ENCODE peak calls at places on chromosome 19, in ten cellular contexts. A is sigmoid colon; K is PC-9; L is tibial nerve; I is A549; P is thyroid gland; U is tibial artery; S is left ventricle myocardium inferior; O is effector memory CD4-positive, alpha-beta T cell; X is body of pancreas. B is an unnamed sample.

GRCh38 chr19:42294471-42295137 is 7.3 kb upstream of the PRR19 start:
- DNase-seq in L (no peak), X (no peak), U (no peak), P (no peak), A (no peak), S (no peak), O (no peak), K (no peak), I (no peak), B (no peak)

GRCh38 chr19:12194827-12195500 is 32.1 kb downstream of the ZNF136 start:
- DNase-seq in P (peak), S (peak), O (peak), L (peak), I (no peak), A (peak), U (peak), X (peak), K (peak), B (peak)

GRCh38 chr19:55962186-55962585 is 14.6 kb downstream of the NLRP8 start:
- DNase-seq in O (no peak), X (no peak), S (no peak), L (no peak), K (no peak), U (no peak), A (no peak), P (no peak), I (no peak), B (no peak)

GRCh38 chr19:2702170-2703076 is at the start of gene GNG7:
- DNase-seq in O (peak), S (peak), L (peak), P (peak), X (peak), A (peak), K (peak), U (peak), I (peak), B (no peak)

GRCh38 chr19:11238781-11239376 is 540 bp upstream of the ANGPTL8 start:
- DNase-seq in I (no peak), X (no peak), O (no peak), L (no peak), K (no peak), U (no peak), S (no peak), A (no peak), P (no peak), B (no peak)

GRCh38 chr19:10270180-10270615 is 722 bp upstream of the ICAM1 start:
- DNase-seq in K (no peak), U (peak), P (peak), L (peak), I (no peak), A (peak), S (peak), X (peak), O (peak), B (no peak)

GRCh38 chr19:10680545-10681135 is 20.6 kb upstream of the QTRT1 start:
- DNase-seq in U (no peak), A (no peak), I (no peak), X (no peak), P (no peak), L (no peak), K (no peak), O (no peak), S (no peak), B (no peak)

GRCh38 chr19:52603558-52604207 is 33.6 kb downstream of the ZNF701 start:
- DNase-seq in L (no peak), S (no peak), X (no peak), K (no peak), P (peak), U (no peak), O (no peak), A (no peak), I (no peak), B (no peak)

GRCh38 chr19:55132453-55133129 is 15.2 kb upstream of the PPP1R12C start:
- DNase-seq in A (no peak), O (no peak), K (no peak), X (no peak), P (no peak), S (no peak), I (no peak), U (no peak), L (no peak), B (no peak)

GRCh38 chr19:6613711-6614110 is 22.8 kb upstream of the CD70 start:
- DNase-seq in A (no peak), X (no peak), I (no peak), K (no peak), P (no peak), O (no peak), U (no peak), S (no peak), L (no peak), B (peak)

GRCh38 chr19:53558404-53558803 is 20.5 kb downstream of the ZNF331 start:
- DNase-seq in P (no peak), X (no peak), A (no peak), L (no peak), I (no peak), U (no peak), S (no peak), K (no peak), O (no peak), B (no peak)

GRCh38 chr19:5765220-5765619 is 19.3 kb downstream of the PRR22 start:
- DNase-seq in K (no peak), P (no peak), X (no peak), A (no peak), S (no peak), U (no peak), O (no peak), L (no peak), I (no peak), B (no peak)

GRCh38 chr19:12723643-12724426 is at the start of gene TNPO2:
- DNase-seq in X (peak), I (peak), A (peak), L (peak), O (peak), P (peak), K (peak), S (peak), U (peak), B (no peak)

GRCh38 chr19:43774103-43774939 is 6.5 kb downstream of the KCNN4 start:
- DNase-seq in K (no peak), X (peak), P (peak), O (no peak), L (peak), A (no peak), I (no peak), S (peak), U (no peak), B (no peak)

GRCh38 chr19:45742969-45743368 is 9.7 kb downstream of the MEIOSIN start:
- DNase-seq in O (no peak), L (no peak), S (no peak), X (no peak), I (no peak), P (no peak), U (no peak), A (no peak), K (no peak), B (no peak)

GRCh38 chr19:53246498-53246897 is 8.2 kb downstream of the ZNF677 start:
- DNase-seq in X (no peak), A (no peak), K (no peak), P (no peak), S (no peak), O (no peak), L (no peak), I (no peak), U (no peak), B (no peak)

DNA sequence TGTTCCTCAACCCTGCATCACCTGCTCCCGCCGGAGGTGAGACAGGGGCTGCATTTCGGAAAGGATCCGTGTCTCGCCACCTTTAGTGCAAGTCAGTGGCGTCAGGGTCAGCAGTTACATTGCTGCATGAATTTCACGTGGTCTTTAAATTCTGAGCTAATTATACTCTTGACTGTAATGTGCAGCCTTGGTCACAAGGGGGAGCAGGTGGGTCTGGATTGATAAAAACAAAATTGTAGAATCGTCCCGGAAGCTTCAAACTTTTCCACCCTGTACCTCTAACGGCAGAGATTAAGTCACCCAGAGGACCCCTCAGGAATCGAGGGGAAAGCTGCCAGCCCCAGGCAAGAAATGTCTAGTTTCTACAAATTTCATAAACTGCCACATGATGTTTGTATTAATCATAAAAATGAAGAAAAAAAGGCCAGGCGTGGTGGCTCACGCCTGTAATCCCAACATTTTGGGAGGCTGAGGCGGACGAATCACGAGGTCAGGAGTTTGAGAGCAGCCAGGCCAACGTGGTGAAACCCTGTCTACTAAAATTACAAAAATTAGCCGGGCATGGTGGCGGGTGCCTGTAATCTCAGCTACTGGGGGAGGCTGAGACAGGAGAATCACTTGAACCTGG is 20.2 kb downstream of the BBC3 start:
- DNase-seq in A (peak), K (peak), S (peak), I (peak), O (peak), P (peak), X (peak), L (peak), U (peak), B (no peak)
- H3K27ac ChIP-seq in A (peak), K (peak), S (peak), I (peak), O (no peak), P (no peak), X (no peak), L (peak), U (peak), B (peak)

DNA sequence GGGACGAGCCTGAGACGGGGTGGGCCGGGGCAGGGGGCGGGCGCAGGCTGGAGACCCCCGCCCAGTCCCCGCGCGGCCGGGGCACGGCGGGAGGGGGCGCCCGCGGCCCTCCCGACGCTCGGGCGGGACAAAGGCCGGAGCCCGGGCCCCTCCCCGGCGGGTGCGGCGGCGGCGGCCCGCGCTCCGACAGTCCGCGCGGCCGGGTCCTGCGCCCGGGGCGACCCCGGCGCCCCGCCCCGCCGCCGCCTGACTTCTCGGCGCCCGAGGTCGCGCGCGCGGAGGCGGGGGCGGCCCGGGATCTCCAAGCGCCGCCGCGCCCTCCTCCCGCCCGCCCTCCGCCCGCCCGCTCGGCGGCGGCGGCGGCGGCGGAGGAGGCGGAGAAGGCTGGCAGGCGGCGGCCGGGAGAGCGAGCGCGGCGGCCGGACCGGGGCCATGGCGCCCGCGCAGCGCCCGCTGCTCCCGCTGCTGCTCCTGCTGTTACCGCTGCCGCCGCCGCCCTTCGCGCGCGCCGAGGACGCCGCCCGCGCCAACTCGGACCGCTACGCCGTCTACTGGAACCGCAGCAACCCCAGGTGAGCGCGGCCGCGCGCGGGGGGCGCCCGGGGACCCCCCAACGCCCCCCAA is at the start of gene EFNA2:
- DNase-seq in K (no peak), A (no peak), I (no peak), O (no peak), L (no peak), U (no peak), P (no peak), S (no peak), X (no peak), B (no peak)
- H3K27ac ChIP-seq in K (no peak), A (no peak), I (peak), O (no peak), L (no peak), U (no peak), P (no peak), S (no peak), X (no peak), B (no peak)

DNA sequence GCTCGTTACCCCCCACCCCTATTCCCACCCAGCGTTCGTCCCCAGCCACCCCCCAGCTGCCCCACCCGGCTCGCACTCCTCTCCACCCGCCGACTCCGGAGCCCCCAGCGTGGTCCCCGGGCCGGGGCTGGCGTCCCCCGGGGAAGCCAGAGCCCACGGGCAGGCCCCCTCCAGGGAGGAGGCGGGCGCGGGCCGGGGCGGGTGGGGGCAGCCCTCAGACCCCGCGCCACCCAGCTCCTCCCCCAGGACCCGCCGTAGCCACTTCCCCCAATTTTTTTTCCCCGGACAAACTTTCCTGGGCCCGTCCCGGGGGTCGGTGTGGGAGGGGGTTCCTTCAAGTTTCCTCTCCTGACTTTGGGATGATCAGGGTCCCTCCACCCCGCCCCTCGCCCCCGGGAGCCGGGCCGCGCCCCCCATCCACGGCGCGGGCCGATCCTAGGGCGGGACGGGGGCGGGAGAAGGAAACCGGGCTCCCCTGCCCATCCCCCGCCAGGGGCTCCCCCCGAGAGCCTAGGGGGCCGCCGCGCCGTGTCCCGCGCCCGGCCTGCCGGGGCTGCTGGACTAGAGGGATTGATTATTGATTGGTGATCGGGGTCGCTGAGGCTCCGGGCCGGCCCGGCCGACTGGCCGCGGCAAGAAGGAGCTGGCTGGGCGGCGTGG is 927 bp upstream of the TSHZ3 start:
- DNase-seq in I (no peak), K (no peak), P (peak), U (peak), L (no peak), O (no peak), X (no peak), A (peak), S (peak), B (no peak)
- H3K27ac ChIP-seq in I (peak), K (no peak), P (peak), U (peak), L (peak), O (no peak), X (peak), A (peak), S (peak), B (peak)

DNA sequence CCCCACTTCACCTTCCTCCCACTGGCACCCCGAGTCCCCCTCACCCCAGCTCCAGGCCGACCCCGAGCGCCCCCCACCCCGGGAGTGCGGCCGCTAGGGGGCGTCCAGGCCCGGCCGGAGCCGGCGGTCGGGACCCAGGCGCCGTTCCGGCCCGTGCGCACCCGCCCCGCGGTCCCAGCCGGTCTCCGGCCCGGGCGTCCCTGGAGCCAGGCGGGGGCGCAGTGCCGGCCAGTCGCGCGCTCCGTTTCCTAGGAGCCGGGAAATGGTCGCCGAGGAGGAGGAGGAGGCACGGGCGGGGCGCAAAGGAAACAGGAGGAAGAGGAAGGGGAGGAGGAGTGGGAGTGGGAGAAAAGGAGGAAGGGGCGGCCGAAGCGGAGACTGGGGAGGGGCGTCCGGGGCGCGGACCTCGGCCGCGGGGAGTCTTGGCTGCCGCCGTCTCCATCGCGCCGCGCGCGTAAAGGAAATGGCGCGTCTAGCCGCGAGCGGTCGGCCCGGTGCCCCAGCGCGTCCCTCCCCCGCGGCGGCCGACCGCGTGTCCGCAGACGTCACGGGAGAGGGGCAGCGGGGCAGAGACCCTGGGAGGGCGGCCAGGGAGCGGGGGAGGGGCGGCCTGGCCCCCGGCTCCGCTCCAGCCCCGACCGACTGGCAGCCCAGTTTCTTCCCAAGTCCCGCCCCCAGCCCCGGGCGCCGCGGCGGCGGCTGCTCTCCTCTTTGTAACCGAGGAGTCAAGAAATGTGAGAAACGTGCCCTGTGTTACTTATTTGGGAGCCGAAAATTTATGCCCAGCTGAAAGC is 1.1 kb upstream of the KCTD15 start:
- DNase-seq in S (peak), X (peak), I (peak), A (peak), O (peak), P (peak), U (peak), L (peak), K (peak), B (no peak)
- H3K27ac ChIP-seq in S (peak), X (peak), I (peak), A (peak), O (peak), P (peak), U (peak), L (peak), K (peak), B (peak)

GRCh38 chr19:4025317-4025716 is 17.8 kb downstream of the PIAS4 start:
- DNase-seq in K (no peak), L (no peak), X (no peak), S (no peak), U (no peak), A (no peak), P (no peak), I (no peak), O (no peak), B (no peak)
- H3K27ac ChIP-seq in K (no peak), L (no peak), X (no peak), S (no peak), U (no peak), A (no peak), P (no peak), I (no peak), O (no peak), B (no peak)

GRCh38 chr19:38337360-38337653 is 1.7 kb downstream of the CATSPERG start:
- DNase-seq in L (no peak), K (no peak), O (no peak), A (no peak), I (no peak), S (no peak), P (no peak), U (no peak), X (no peak), B (no peak)
- H3K27ac ChIP-seq in L (peak), K (no peak), O (peak), A (peak), I (peak), S (peak), P (peak), U (peak), X (peak), B (no peak)

GRCh38 chr19:19388568-19389555 is 16.6 kb upstream of the GATAD2A start:
- DNase-seq in O (no peak), U (no peak), A (no peak), S (no peak), L (no peak), K (no peak), X (no peak), I (no peak), P (no peak), B (no peak)
- H3K27ac ChIP-seq in O (no peak), U (peak), A (no peak), S (peak), L (peak), K (no peak), X (peak), I (no peak), P (peak), B (peak)

DNA sequence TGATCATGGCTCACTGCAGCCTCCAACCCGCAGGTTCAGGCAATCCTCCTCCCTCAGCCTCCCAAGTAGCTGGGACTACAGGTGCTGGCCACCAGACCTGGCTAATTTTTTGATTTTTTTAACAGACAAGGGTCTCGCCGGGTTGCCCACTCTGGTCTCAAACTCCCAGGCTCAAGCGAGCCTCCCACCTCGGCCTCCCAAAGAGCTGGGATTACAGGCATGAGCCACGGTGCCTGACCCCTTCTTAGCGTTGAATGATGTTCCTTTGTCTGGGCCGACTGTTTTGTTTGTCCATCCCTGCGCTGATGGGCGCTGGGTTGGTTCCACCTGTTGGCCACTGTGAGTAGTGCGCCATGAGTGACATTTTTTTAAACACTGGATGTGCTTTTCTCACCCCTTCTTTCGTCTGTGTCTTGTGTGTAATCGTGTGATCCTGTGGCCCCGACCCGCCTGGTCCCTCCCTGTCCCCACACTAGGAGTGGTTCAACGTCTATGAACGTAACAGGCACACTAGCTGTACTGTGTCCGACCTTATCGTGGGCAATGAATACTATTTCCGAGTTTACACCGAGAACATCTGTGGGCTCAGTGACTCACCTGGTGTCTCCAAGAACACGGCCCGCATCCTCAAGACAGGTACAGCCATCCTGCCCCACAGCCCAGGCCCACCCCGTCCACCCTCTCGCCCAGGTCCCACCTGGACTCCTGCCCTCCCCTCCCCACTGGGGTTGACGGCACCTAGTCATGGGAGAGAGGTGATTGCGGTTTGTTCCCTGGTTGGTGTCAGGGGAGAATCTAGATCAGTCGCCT is 15.0 kb upstream of the EMC10 start:
- DNase-seq in S (peak), I (peak), L (peak), K (peak), X (peak), A (no peak), U (peak), P (peak), O (peak), B (no peak)
- H3K27ac ChIP-seq in S (no peak), I (peak), L (no peak), K (no peak), X (no peak), A (no peak), U (no peak), P (no peak), O (no peak), B (no peak)

B was measured in epithelial cell of prostate.